ENCODE peak calls at places on chromosomes 4 and X, in four cellular contexts. One of them, this sample, is unnamed.

GRCh38 chr4:56757270-56757746 is 64.2 kb downstream of the SPINK2 start:
- DNase-seq in K562: no peak
- DNase-seq in SK-N-SH: no peak
- DNase-seq in H1: no peak
- DNase-seq in this sample: no peak

GRCh38 chrX:136147320-136147901 is at the start of gene FHL1:
- DNase-seq in K562: peak; percentile 65
- DNase-seq in SK-N-SH: peak; percentile 90
- DNase-seq in H1: no peak
- DNase-seq in this sample: no peak

GRCh38 chrX:127708155-127708554 is 344.0 kb downstream of the ACTRT1 start:
- DNase-seq in K562: no peak
- DNase-seq in SK-N-SH: no peak
- DNase-seq in H1: no peak
- DNase-seq in this sample: no peak

GRCh38 chr4:168993724-168994510 is 16.1 kb downstream of the CBR4 start:
- DNase-seq in K562: no peak
- DNase-seq in SK-N-SH: no peak
- DNase-seq in H1: no peak
- DNase-seq in this sample: no peak

GRCh38 chr4:68349361-68350360 is at the start of gene YTHDC1:
- DNase-seq in K562: peak; percentile 92
- DNase-seq in SK-N-SH: peak; percentile 92
- DNase-seq in H1: peak; percentile 88
- DNase-seq in this sample: peak; percentile 81

GRCh38 chrX:16022580-16023170 is 100.7 kb upstream of the GRPR start:
- DNase-seq in K562: no peak
- DNase-seq in SK-N-SH: no peak
- DNase-seq in H1: no peak
- DNase-seq in this sample: no peak

GRCh38 chr4:15811703-15812325 is 33.7 kb downstream of the CD38 start:
- DNase-seq in K562: no peak
- DNase-seq in SK-N-SH: no peak
- DNase-seq in H1: no peak
- DNase-seq in this sample: no peak

GRCh38 chrX:23012162-23012561 is 12.4 kb downstream of the DDX53 start:
- DNase-seq in K562: no peak
- DNase-seq in SK-N-SH: peak; percentile 62
- DNase-seq in H1: no peak
- DNase-seq in this sample: no peak

GRCh38 chr4:183182873-183183725 is 84.0 kb downstream of the WWC2 start:
- DNase-seq in K562: peak; percentile 44
- DNase-seq in SK-N-SH: no peak
- DNase-seq in H1: peak; percentile 89
- DNase-seq in this sample: no peak

GRCh38 chrX:110346681-110347080 is 12.0 kb upstream of the RTL9 start:
- DNase-seq in K562: peak; percentile 18
- DNase-seq in SK-N-SH: no peak
- DNase-seq in H1: no peak
- DNase-seq in this sample: no peak

GRCh38 chrX:65406532-65406931 is 128.1 kb downstream of the LAS1L start:
- DNase-seq in K562: no peak
- DNase-seq in SK-N-SH: no peak
- DNase-seq in H1: no peak
- DNase-seq in this sample: no peak

GRCh38 chrX:71871367-71871766 is 39.3 kb upstream of the NHSL2 start:
- DNase-seq in K562: no peak
- DNase-seq in SK-N-SH: no peak
- DNase-seq in H1: no peak
- DNase-seq in this sample: no peak

GRCh38 chr4:17817027-17817426 is 6.2 kb downstream of the NCAPG start:
- DNase-seq in K562: no peak
- DNase-seq in SK-N-SH: peak; percentile 24
- DNase-seq in H1: no peak
- DNase-seq in this sample: peak; percentile 41

GRCh38 chrX:52262195-52262546 is 77.5 kb downstream of the MAGED4 start:
- DNase-seq in K562: no peak
- DNase-seq in SK-N-SH: no peak
- DNase-seq in H1: no peak
- DNase-seq in this sample: no peak

GRCh38 chr4:150256841-150257273 is 178.6 kb downstream of the DCLK2 start:
- DNase-seq in K562: no peak
- DNase-seq in SK-N-SH: no peak
- DNase-seq in H1: peak; percentile 33
- DNase-seq in this sample: no peak

GRCh38 chrX:21276736-21277433 is 97.3 kb upstream of the CNKSR2 start:
- DNase-seq in K562: no peak
- DNase-seq in SK-N-SH: no peak
- DNase-seq in H1: no peak
- DNase-seq in this sample: no peak

GRCh38 chr4:163748474-163748873 is 254.0 kb downstream of the TMA16 start:
- DNase-seq in K562: no peak
- DNase-seq in SK-N-SH: peak; percentile 24
- DNase-seq in H1: no peak
- DNase-seq in this sample: no peak

GRCh38 chr4:168637872-168638756 is 141.3 kb downstream of the PALLD start:
- DNase-seq in K562: no peak
- DNase-seq in SK-N-SH: no peak
- DNase-seq in H1: no peak
- DNase-seq in this sample: no peak

GRCh38 chr4:48341776-48342558 is 638 bp downstream of the SLAIN2 start:
- DNase-seq in K562: peak; percentile 62
- DNase-seq in SK-N-SH: peak; percentile 62
- DNase-seq in H1: no peak
- DNase-seq in this sample: no peak

GRCh38 chrX:9856596-9856995 is 70.4 kb downstream of the SHROOM2 start:
- DNase-seq in K562: no peak
- DNase-seq in SK-N-SH: no peak
- DNase-seq in H1: no peak
- DNase-seq in this sample: no peak

GRCh38 chr4:136861081-136861480 is 671.2 kb downstream of the PCDH18 start:
- DNase-seq in K562: no peak
- DNase-seq in SK-N-SH: no peak
- DNase-seq in H1: no peak
- DNase-seq in this sample: no peak

GRCh38 chr4:163367651-163368050 is 24.0 kb downstream of the NPY5R start:
- DNase-seq in K562: no peak
- DNase-seq in SK-N-SH: no peak
- DNase-seq in H1: no peak
- DNase-seq in this sample: no peak

GRCh38 chrX:148649145-148649645 is 148.8 kb downstream of the AFF2 start:
- DNase-seq in K562: no peak
- DNase-seq in SK-N-SH: no peak
- DNase-seq in H1: no peak
- DNase-seq in this sample: no peak

GRCh38 chr4:102139132-102139573 is 206.1 kb downstream of the SLC39A8 start:
- DNase-seq in K562: no peak
- DNase-seq in SK-N-SH: no peak
- DNase-seq in H1: no peak
- DNase-seq in this sample: no peak

GRCh38 chrX:100449696-100450606 is 39.9 kb upstream of the PCDH19 start:
- DNase-seq in K562: no peak
- DNase-seq in SK-N-SH: no peak
- DNase-seq in H1: no peak
- DNase-seq in this sample: no peak
- TF ChIP-seq NRF1 in K562: no peak
- TF ChIP-seq NRF1 in SK-N-SH: no peak
- TF ChIP-seq NRF1 in H1: no peak
- TF ChIP-seq NRF1 in this sample: no peak

GRCh38 chrX:130719399-130719798 is 183.6 kb downstream of the ENOX2 start:
- DNase-seq in K562: no peak
- DNase-seq in SK-N-SH: peak; percentile 2
- DNase-seq in H1: no peak
- DNase-seq in this sample: no peak
- TF ChIP-seq NRF1 in K562: no peak
- TF ChIP-seq NRF1 in SK-N-SH: no peak
- TF ChIP-seq NRF1 in H1: no peak
- TF ChIP-seq NRF1 in this sample: no peak

GRCh38 chrX:11287505-11287904 is 5.7 kb upstream of the AMELX start:
- DNase-seq in K562: no peak
- DNase-seq in SK-N-SH: no peak
- DNase-seq in H1: no peak
- DNase-seq in this sample: no peak
- TF ChIP-seq NRF1 in K562: no peak
- TF ChIP-seq NRF1 in SK-N-SH: no peak
- TF ChIP-seq NRF1 in H1: no peak
- TF ChIP-seq NRF1 in this sample: no peak

GRCh38 chrX:46447384-46447783 is 97.8 kb downstream of the ZNF674 start:
- DNase-seq in K562: no peak
- DNase-seq in SK-N-SH: no peak
- DNase-seq in H1: no peak
- DNase-seq in this sample: no peak

GRCh38 chrX:46446727-46447378 is 98.4 kb downstream of the ZNF674 start:
- DNase-seq in K562: peak; percentile 87
- DNase-seq in SK-N-SH: peak; percentile 96
- DNase-seq in H1: peak; percentile 39
- DNase-seq in this sample: peak; percentile 42

DNA sequence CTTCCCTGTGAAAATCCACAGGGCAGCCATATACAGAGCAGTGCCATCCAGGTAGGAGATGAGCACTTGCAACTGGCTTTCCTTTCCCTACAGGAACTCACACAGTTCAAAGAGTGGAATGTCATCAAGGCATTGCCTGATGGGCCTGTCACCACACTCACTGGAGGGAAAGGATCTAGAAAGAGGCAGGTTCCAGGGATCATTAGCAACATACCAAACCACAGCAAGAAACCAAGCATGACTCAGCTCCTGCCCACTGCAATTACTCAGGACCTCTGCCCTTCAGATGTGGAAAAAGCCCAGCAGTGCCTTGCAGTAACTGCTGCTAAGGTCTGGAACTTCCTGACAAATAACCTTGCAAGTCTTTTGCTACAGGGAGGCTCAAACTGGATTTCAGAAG is 101.2 kb downstream of the ZNF674 start:
- DNase-seq in K562: peak; percentile 4
- DNase-seq in SK-N-SH: no peak
- DNase-seq in H1: no peak
- DNase-seq in this sample: no peak
- TF ChIP-seq NRF1 in K562: no peak
- TF ChIP-seq NRF1 in SK-N-SH: no peak
- TF ChIP-seq NRF1 in H1: no peak
- TF ChIP-seq NRF1 in this sample: no peak

GRCh38 chrX:115606861-115607260 is 45.9 kb downstream of the PLS3 start:
- DNase-seq in K562: no peak
- DNase-seq in SK-N-SH: no peak
- DNase-seq in H1: no peak
- DNase-seq in this sample: no peak

GRCh38 chrX:115598556-115598955 is 37.6 kb downstream of the PLS3 start:
- DNase-seq in K562: no peak
- DNase-seq in SK-N-SH: no peak
- DNase-seq in H1: no peak
- DNase-seq in this sample: no peak

GRCh38 chrX:115602308-115602707 is 41.3 kb downstream of the PLS3 start:
- DNase-seq in K562: no peak
- DNase-seq in SK-N-SH: no peak
- DNase-seq in H1: no peak
- DNase-seq in this sample: no peak

GRCh38 chrX:115603534-115604074 is 42.6 kb downstream of the PLS3 start:
- DNase-seq in K562: no peak
- DNase-seq in SK-N-SH: no peak
- DNase-seq in H1: no peak
- DNase-seq in this sample: no peak

DNA sequence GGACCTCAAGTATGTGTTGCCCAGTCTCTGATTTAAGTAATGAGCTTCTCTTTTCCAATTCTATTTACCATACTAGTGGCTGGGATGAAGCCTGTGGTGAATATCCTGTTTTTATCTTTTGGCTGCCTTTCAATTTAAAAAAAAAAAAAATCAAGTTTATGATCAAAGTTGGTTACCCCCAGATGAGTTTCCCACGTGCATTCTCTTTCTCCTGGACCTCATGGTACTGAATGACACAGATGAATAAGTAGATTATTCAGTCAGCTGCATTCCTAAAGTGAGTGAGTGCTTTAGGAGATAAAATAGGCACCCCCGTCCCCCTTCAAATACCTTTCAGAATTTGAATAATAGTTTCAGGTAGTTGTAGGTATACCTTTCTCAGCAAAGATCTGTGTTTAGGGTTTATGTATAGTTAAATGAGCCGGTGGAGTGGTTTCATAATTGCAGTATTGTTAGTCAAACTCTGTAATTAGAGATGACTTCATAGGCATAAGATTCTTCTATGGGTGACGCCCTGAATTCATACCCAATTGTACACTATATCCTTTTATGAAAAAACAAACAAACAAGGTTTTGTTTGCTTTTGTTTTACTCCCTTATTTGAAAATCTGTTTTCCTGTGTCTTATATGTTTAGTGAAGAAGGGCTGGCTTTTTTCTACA is 41.9 kb downstream of the PLS3 start:
- DNase-seq in K562: no peak
- DNase-seq in SK-N-SH: no peak
- DNase-seq in H1: no peak
- DNase-seq in this sample: no peak
- TF ChIP-seq NRF1 in K562: no peak
- TF ChIP-seq NRF1 in SK-N-SH: no peak
- TF ChIP-seq NRF1 in H1: no peak
- TF ChIP-seq NRF1 in this sample: no peak

GRCh38 chr4:123649248-123649643 is 252.7 kb downstream of the SPRY1 start:
- DNase-seq in K562: no peak
- DNase-seq in SK-N-SH: no peak
- DNase-seq in H1: no peak
- DNase-seq in this sample: peak; percentile 81
- TF ChIP-seq NRF1 in K562: no peak
- TF ChIP-seq NRF1 in SK-N-SH: no peak
- TF ChIP-seq NRF1 in H1: no peak
- TF ChIP-seq NRF1 in this sample: no peak

DNA sequence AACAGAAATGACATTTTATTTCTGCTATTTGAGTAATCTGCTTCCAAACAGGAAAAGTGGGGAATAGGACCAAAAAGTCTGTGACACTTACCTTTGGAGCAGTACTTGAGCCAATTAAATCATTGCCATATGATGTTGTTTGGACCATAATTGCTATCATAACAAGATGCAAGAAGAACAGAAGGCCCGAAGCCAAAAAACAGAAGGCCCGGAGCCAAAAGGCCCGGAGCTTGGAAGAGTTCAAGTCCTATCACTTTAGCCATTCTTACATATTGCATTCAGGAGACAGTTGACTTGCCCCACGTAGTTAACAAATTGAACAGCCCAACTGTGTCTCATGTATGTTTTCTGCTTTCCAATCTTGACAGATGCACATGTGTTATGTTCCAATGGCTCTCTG is 285.6 kb downstream of the ARHGAP24 start:
- DNase-seq in K562: no peak
- DNase-seq in SK-N-SH: no peak
- DNase-seq in H1: no peak
- DNase-seq in this sample: no peak
- TF ChIP-seq NRF1 in K562: no peak
- TF ChIP-seq NRF1 in SK-N-SH: no peak
- TF ChIP-seq NRF1 in H1: no peak
- TF ChIP-seq NRF1 in this sample: no peak

GRCh38 chr4:82648356-82648755 is 86.6 kb upstream of the TMEM150C start:
- DNase-seq in K562: no peak
- DNase-seq in SK-N-SH: no peak
- DNase-seq in H1: no peak
- DNase-seq in this sample: no peak
- TF ChIP-seq NRF1 in K562: no peak
- TF ChIP-seq NRF1 in SK-N-SH: no peak
- TF ChIP-seq NRF1 in H1: no peak
- TF ChIP-seq NRF1 in this sample: no peak

GRCh38 chr4:39256436-39256835 is 74.1 kb downstream of the WDR19 start:
- DNase-seq in K562: no peak
- DNase-seq in SK-N-SH: no peak
- DNase-seq in H1: no peak
- DNase-seq in this sample: no peak
- TF ChIP-seq NRF1 in K562: no peak
- TF ChIP-seq NRF1 in SK-N-SH: no peak
- TF ChIP-seq NRF1 in H1: no peak
- TF ChIP-seq NRF1 in this sample: no peak